ENCODE peak calls at places on chromosomes 7 and 10, in ten cellular contexts. X is AG04450, H is RWPE1, S is stomach, B is spleen, M is aorta, G is heart left ventricle, Z is IMR-90, U is adrenal gland, N is A549. Q is an unnamed sample.

GRCh38 chr10:116636976-116637375 is 16.2 kb downstream of the PNLIPRP2 start:
- DNase-seq in X (no peak), H (no peak), S (no peak), B (no peak), M (no peak), G (no peak), Z (no peak), U (no peak), N (no peak), Q (no peak)

GRCh38 chr7:29989257-29989995 is at the start of gene SCRN1:
- DNase-seq in X (no peak), H (peak; percentile 56), S (peak; percentile 29), B (peak; percentile 88), M (peak; percentile 64), G (peak; percentile 34), Z (peak; percentile 13), U (peak; percentile 62), N (peak; percentile 57), Q (peak; percentile 40)

GRCh38 chr7:332646-333398 is 42.9 kb downstream of the FOXL3 start:
- DNase-seq in X (no peak), H (peak; percentile 81), S (peak; percentile 92), B (peak; percentile 93), M (peak; percentile 88), G (peak; percentile 80), Z (peak; percentile 36), U (peak; percentile 76), N (peak; percentile 81), Q (peak; percentile 78)

GRCh38 chr10:128044186-128044585 is 82.0 kb downstream of the MKI67 start:
- DNase-seq in X (no peak), H (no peak), S (no peak), B (peak; percentile 59), M (peak; percentile 22), G (no peak), Z (no peak), U (no peak), N (no peak), Q (no peak)

GRCh38 chr10:25698638-25699037 is 235.4 kb upstream of the MYO3A start:
- DNase-seq in X (no peak), H (no peak), S (no peak), B (no peak), M (no peak), G (no peak), Z (no peak), U (no peak), N (no peak), Q (no peak)

GRCh38 chr7:33982425-33982786 is 77.1 kb downstream of the BMPER start:
- DNase-seq in X (no peak), H (no peak), S (no peak), B (no peak), M (no peak), G (no peak), Z (peak; percentile 76), U (no peak), N (no peak), Q (no peak)

GRCh38 chr10:43209651-43210141 is 57.2 kb downstream of the RASGEF1A start:
- DNase-seq in X (no peak), H (no peak), S (no peak), B (peak; percentile 72), M (peak; percentile 33), G (peak; percentile 6), Z (no peak), U (no peak), N (no peak), Q (no peak)

GRCh38 chr7:127629268-127629854 is 11.4 kb upstream of the PAX4 start:
- DNase-seq in X (no peak), H (peak; percentile 25), S (peak; percentile 35), B (no peak), M (peak; percentile 46), G (no peak), Z (no peak), U (no peak), N (peak; percentile 53), Q (peak; percentile 51)

GRCh38 chr10:84540617-84541288 is 212.4 kb downstream of the CCSER2 start:
- DNase-seq in X (no peak), H (peak; percentile 73), S (peak; percentile 64), B (peak; percentile 90), M (peak; percentile 68), G (peak; percentile 65), Z (peak; percentile 44), U (peak; percentile 70), N (peak; percentile 62), Q (peak; percentile 67)

GRCh38 chr7:44631458-44632115 is 25.2 kb downstream of the OGDH start:
- DNase-seq in X (no peak), H (no peak), S (no peak), B (no peak), M (no peak), G (no peak), Z (peak; percentile 49), U (no peak), N (no peak), Q (peak; percentile 42)

GRCh38 chr10:27658788-27659187 is 86.8 kb downstream of the MKX start:
- DNase-seq in X (no peak), H (peak; percentile 36), S (no peak), B (no peak), M (no peak), G (no peak), Z (peak; percentile 67), U (no peak), N (no peak), Q (no peak)

GRCh38 chr10:110225756-110226554 is 18.6 kb downstream of the MXI1 start:
- DNase-seq in X (peak; percentile 88), H (peak; percentile 94), S (peak; percentile 93), B (peak; percentile 96), M (peak; percentile 95), G (peak; percentile 95), Z (peak; percentile 93), U (peak; percentile 96), N (peak; percentile 74), Q (peak; percentile 81)

GRCh38 chr7:142319970-142320369 is 62.1 kb upstream of the PRSS58 start:
- DNase-seq in X (no peak), H (no peak), S (no peak), B (no peak), M (no peak), G (no peak), Z (no peak), U (no peak), N (no peak), Q (peak; percentile 8)

GRCh38 chr7:2810682-2811471 is 33.2 kb downstream of the GNA12 start:
- DNase-seq in X (no peak), H (no peak), S (no peak), B (peak; percentile 24), M (peak; percentile 39), G (no peak), Z (no peak), U (peak; percentile 63), N (no peak), Q (no peak)

GRCh38 chr7:1939434-1940401 is 269.6 kb downstream of the ELFN1 start:
- DNase-seq in X (no peak), H (no peak), S (no peak), B (peak; percentile 85), M (peak; percentile 49), G (peak; percentile 27), Z (no peak), U (no peak), N (no peak), Q (peak; percentile 20)

GRCh38 chr10:77906863-77907861 is 19.4 kb downstream of the DLG5 start:
- DNase-seq in X (no peak), H (peak; percentile 70), S (no peak), B (no peak), M (no peak), G (no peak), Z (no peak), U (peak; percentile 83), N (no peak), Q (no peak)

GRCh38 chr7:70738080-70738479 is 393.9 kb upstream of the GALNT17 start:
- DNase-seq in X (no peak), H (peak; percentile 68), S (peak; percentile 47), B (no peak), M (no peak), G (no peak), Z (peak; percentile 49), U (no peak), N (peak; percentile 28), Q (no peak)
- H3K27ac ChIP-seq in X (no peak overlapping the region), H (no peak overlapping the region), S (no peak overlapping the region), B (no peak overlapping the region), M (no peak overlapping the region), G (no peak overlapping the region), Z (no peak overlapping the region), U (no peak overlapping the region), N (no peak overlapping the region), Q (no peak overlapping the region)

DNA sequence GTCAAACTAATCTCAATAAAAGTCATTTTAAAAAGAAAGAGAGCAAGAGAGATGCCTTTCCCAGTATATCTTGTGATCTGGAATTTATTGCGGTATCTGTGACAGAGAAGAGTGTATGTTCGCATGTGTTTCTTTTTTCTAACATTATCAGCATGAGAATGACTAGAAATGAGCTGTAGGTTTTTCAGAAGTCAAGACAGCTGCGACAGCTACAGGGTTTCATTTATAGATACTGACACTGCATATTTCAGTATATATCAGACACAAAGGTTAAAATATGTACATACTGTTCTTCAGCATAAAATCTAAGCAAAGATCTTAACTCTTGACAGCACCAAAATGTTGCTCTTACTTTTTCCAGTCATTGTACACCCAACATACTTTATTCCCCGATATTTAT is 215.8 kb downstream of the JAZF1 start:
- DNase-seq in X (no peak), H (no peak), S (no peak), B (no peak), M (no peak), G (no peak), Z (no peak), U (no peak), N (no peak), Q (no peak)
- H3K27ac ChIP-seq in X (no peak overlapping the region), H (no peak overlapping the region), S (no peak overlapping the region), B (no peak overlapping the region), M (no peak overlapping the region), G (no peak overlapping the region), Z (no peak overlapping the region), U (no peak overlapping the region), N (no peak overlapping the region), Q (no peak overlapping the region)

DNA sequence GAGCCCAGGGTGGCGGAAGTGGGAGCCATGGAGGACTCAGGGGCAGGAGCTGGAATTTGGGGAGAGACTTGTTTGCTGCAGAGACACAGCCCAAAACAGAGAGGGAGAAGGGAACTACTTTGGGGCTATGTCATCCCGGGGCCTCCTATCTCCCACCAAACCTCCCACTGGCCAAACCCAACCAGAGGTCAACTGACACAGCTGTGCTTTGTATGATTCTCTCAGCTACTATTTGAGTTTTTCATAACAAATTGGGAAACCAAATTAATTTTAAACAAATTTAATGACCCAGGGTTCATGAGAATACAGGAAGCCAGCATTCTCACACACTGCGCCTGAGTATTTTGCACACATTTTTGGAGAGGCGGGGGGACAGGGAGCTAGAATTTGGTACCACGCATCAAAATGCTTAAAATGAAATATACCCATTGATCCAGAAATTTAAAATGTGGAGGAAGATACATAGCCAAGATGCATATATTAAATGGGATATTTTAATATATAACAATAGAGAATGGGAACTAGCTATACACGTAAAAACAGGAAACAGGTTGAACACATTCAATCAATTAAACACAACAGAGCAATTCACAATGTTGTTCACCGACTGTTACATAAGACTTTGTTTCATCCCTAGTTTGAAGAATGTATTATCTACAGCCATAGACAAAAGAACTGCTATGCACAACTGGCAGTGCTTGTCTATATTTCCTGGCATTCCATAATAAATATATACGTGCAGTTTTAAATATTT is 105.3 kb downstream of the PARD3 start:
- DNase-seq in X (no peak), H (no peak), S (no peak), B (no peak), M (no peak), G (no peak), Z (peak; percentile 15), U (no peak), N (no peak), Q (no peak)
- H3K27ac ChIP-seq in X (no peak overlapping the region), H (peak overlapping the region; percentile 31), S (peak overlapping the region; percentile 24), B (no peak overlapping the region), M (no peak overlapping the region), G (peak overlapping the region; percentile 47), Z (peak overlapping the region; percentile 55), U (peak overlapping the region; percentile 5), N (peak overlapping the region; percentile 86), Q (no peak overlapping the region)

GRCh38 chr10:102628451-102628911 is 15.8 kb upstream of the TRIM8 start:
- DNase-seq in X (no peak), H (peak; percentile 64), S (no peak), B (peak; percentile 79), M (peak; percentile 87), G (peak; percentile 85), Z (no peak), U (peak; percentile 91), N (no peak), Q (no peak)
- H3K27ac ChIP-seq in X (peak overlapping the region; percentile 99), H (peak overlapping the region; percentile 78), S (peak overlapping the region; percentile 56), B (no peak overlapping the region), M (peak overlapping the region; percentile 88), G (peak overlapping the region; percentile 85), Z (peak overlapping the region; percentile 98), U (peak overlapping the region; percentile 11), N (peak overlapping the region; percentile 86), Q (no peak overlapping the region)